ENCODE peak calls at places on chromosomes 6 and 20, in six cellular contexts. One of them, this sample, is unnamed. For H3K36me3, the result is how much of the 10 kb centered on the place peaks cover.

GRCh38 chr6:5652738-5653137 is 354.0 kb downstream of the NRN1 start:
- DNase-seq in neuronal stem cell: no peak
- DNase-seq in mesenchymal stem cell: no peak
- DNase-seq in trophoblast cell: no peak
- DNase-seq in H1: no peak
- DNase-seq in IMR-90: no peak
- DNase-seq in this sample: no peak

GRCh38 chr6:12288844-12289654 is 1.1 kb upstream of the EDN1 start:
- DNase-seq in neuronal stem cell: peak
- DNase-seq in mesenchymal stem cell: peak
- DNase-seq in trophoblast cell: peak
- DNase-seq in H1: peak
- DNase-seq in IMR-90: peak
- DNase-seq in this sample: peak

GRCh38 chr6:149071997-149072396 is 245.5 kb upstream of the TAB2 start:
- DNase-seq in neuronal stem cell: no peak
- DNase-seq in mesenchymal stem cell: no peak
- DNase-seq in trophoblast cell: no peak
- DNase-seq in H1: no peak
- DNase-seq in IMR-90: no peak
- DNase-seq in this sample: no peak

GRCh38 chr6:5667737-5668136 is 339.0 kb downstream of the NRN1 start:
- DNase-seq in neuronal stem cell: no peak
- DNase-seq in mesenchymal stem cell: no peak
- DNase-seq in trophoblast cell: no peak
- DNase-seq in H1: no peak
- DNase-seq in IMR-90: no peak
- DNase-seq in this sample: no peak

GRCh38 chr6:3284436-3284876 is 25.7 kb downstream of the PSMG4 start:
- DNase-seq in neuronal stem cell: no peak
- DNase-seq in mesenchymal stem cell: no peak
- DNase-seq in trophoblast cell: no peak
- DNase-seq in H1: no peak
- DNase-seq in IMR-90: no peak
- DNase-seq in this sample: no peak

GRCh38 chr6:130513770-130514169 is 148.0 kb downstream of the TMEM200A start:
- DNase-seq in neuronal stem cell: no peak
- DNase-seq in mesenchymal stem cell: peak
- DNase-seq in trophoblast cell: no peak
- DNase-seq in H1: no peak
- DNase-seq in IMR-90: peak
- DNase-seq in this sample: no peak

GRCh38 chr6:27902335-27903314 is 9.6 kb downstream of the OR2B2 start:
- DNase-seq in neuronal stem cell: peak
- DNase-seq in mesenchymal stem cell: peak
- DNase-seq in trophoblast cell: peak
- DNase-seq in H1: peak
- DNase-seq in IMR-90: peak
- DNase-seq in this sample: peak

GRCh38 chr6:152605901-152606390 is 31.2 kb downstream of the SYNE1 start:
- DNase-seq in neuronal stem cell: no peak
- DNase-seq in mesenchymal stem cell: no peak
- DNase-seq in trophoblast cell: no peak
- DNase-seq in H1: no peak
- DNase-seq in IMR-90: peak
- DNase-seq in this sample: no peak

GRCh38 chr6:151060742-151061100 is 179.0 kb upstream of the AKAP12 start:
- DNase-seq in neuronal stem cell: no peak
- DNase-seq in mesenchymal stem cell: peak
- DNase-seq in trophoblast cell: no peak
- DNase-seq in H1: no peak
- DNase-seq in IMR-90: no peak
- DNase-seq in this sample: no peak

GRCh38 chr20:49448917-49449316 is 33.6 kb downstream of the KCNB1 start:
- DNase-seq in neuronal stem cell: no peak
- DNase-seq in mesenchymal stem cell: no peak
- DNase-seq in trophoblast cell: no peak
- DNase-seq in H1: no peak
- DNase-seq in IMR-90: no peak
- DNase-seq in this sample: peak

GRCh38 chr20:13213335-13213734 is 7.7 kb upstream of the ISM1 start:
- DNase-seq in neuronal stem cell: no peak
- DNase-seq in mesenchymal stem cell: no peak
- DNase-seq in trophoblast cell: peak
- DNase-seq in H1: no peak
- DNase-seq in IMR-90: no peak
- DNase-seq in this sample: no peak

GRCh38 chr20:48803522-48804053 is 24.2 kb downstream of the PREX1 start:
- DNase-seq in neuronal stem cell: no peak
- DNase-seq in mesenchymal stem cell: no peak
- DNase-seq in trophoblast cell: no peak
- DNase-seq in H1: no peak
- DNase-seq in IMR-90: no peak
- DNase-seq in this sample: no peak

GRCh38 chr6:81759782-81760181 is 7.3 kb upstream of the TENT5A start:
- DNase-seq in neuronal stem cell: no peak
- DNase-seq in mesenchymal stem cell: peak
- DNase-seq in trophoblast cell: no peak
- DNase-seq in H1: no peak
- DNase-seq in IMR-90: peak
- DNase-seq in this sample: no peak

GRCh38 chr20:31822421-31823330 is 3.5 kb downstream of the MYLK2 start:
- DNase-seq in neuronal stem cell: peak
- DNase-seq in mesenchymal stem cell: peak
- DNase-seq in trophoblast cell: peak
- DNase-seq in H1: peak
- DNase-seq in IMR-90: peak
- DNase-seq in this sample: peak

GRCh38 chr20:40536866-40537265 is 152.2 kb downstream of the MAFB start:
- DNase-seq in neuronal stem cell: no peak
- DNase-seq in mesenchymal stem cell: peak
- DNase-seq in trophoblast cell: peak
- DNase-seq in H1: no peak
- DNase-seq in IMR-90: no peak
- DNase-seq in this sample: no peak

GRCh38 chr6:3366596-3367413 is 90.0 kb downstream of the SLC22A23 start:
- DNase-seq in neuronal stem cell: no peak
- DNase-seq in mesenchymal stem cell: no peak
- DNase-seq in trophoblast cell: no peak
- DNase-seq in H1: no peak
- DNase-seq in IMR-90: no peak
- DNase-seq in this sample: no peak

GRCh38 chr6:163985040-163985439 is 570.5 kb downstream of the QKI start:
- DNase-seq in neuronal stem cell: no peak
- DNase-seq in mesenchymal stem cell: no peak
- DNase-seq in trophoblast cell: no peak
- DNase-seq in H1: no peak
- DNase-seq in IMR-90: no peak
- DNase-seq in this sample: no peak

GRCh38 chr6:12311106-12311505 is 20.9 kb downstream of the EDN1 start:
- DNase-seq in neuronal stem cell: no peak
- DNase-seq in mesenchymal stem cell: no peak
- DNase-seq in trophoblast cell: no peak
- DNase-seq in H1: peak
- DNase-seq in IMR-90: no peak
- DNase-seq in this sample: peak

GRCh38 chr20:21027569-21027968 is 78.6 kb downstream of the LINC00237 start:
- DNase-seq in neuronal stem cell: no peak
- DNase-seq in mesenchymal stem cell: no peak
- DNase-seq in trophoblast cell: peak
- DNase-seq in H1: peak
- DNase-seq in IMR-90: no peak
- DNase-seq in this sample: peak

GRCh38 chr6:53873922-53874321 is 79.1 kb downstream of the LRRC1 start:
- DNase-seq in neuronal stem cell: no peak
- DNase-seq in mesenchymal stem cell: no peak
- DNase-seq in trophoblast cell: no peak
- DNase-seq in H1: no peak
- DNase-seq in IMR-90: peak
- DNase-seq in this sample: no peak

GRCh38 chr20:35297740-35298139 is 5.5 kb upstream of the FAM83C start:
- DNase-seq in neuronal stem cell: no peak
- DNase-seq in mesenchymal stem cell: no peak
- DNase-seq in trophoblast cell: no peak
- DNase-seq in H1: no peak
- DNase-seq in IMR-90: no peak
- DNase-seq in this sample: no peak

GRCh38 chr20:16260911-16261310 is 312.3 kb downstream of the KIF16B start:
- DNase-seq in neuronal stem cell: no peak
- DNase-seq in mesenchymal stem cell: no peak
- DNase-seq in trophoblast cell: no peak
- DNase-seq in H1: no peak
- DNase-seq in IMR-90: no peak
- DNase-seq in this sample: no peak

GRCh38 chr6:125310994-125311649 is 9.4 kb upstream of the HDDC2 start:
- DNase-seq in neuronal stem cell: peak
- DNase-seq in mesenchymal stem cell: peak
- DNase-seq in trophoblast cell: peak
- DNase-seq in H1: no peak
- DNase-seq in IMR-90: peak
- DNase-seq in this sample: peak

GRCh38 chr20:57682184-57683038 is 27.4 kb downstream of the PMEPA1 start:
- DNase-seq in neuronal stem cell: no peak
- DNase-seq in mesenchymal stem cell: no peak
- DNase-seq in trophoblast cell: no peak
- DNase-seq in H1: no peak
- DNase-seq in IMR-90: no peak
- DNase-seq in this sample: no peak

GRCh38 chr20:57688295-57688694 is 21.5 kb downstream of the PMEPA1 start:
- DNase-seq in neuronal stem cell: no peak
- DNase-seq in mesenchymal stem cell: no peak
- DNase-seq in trophoblast cell: no peak
- DNase-seq in H1: no peak
- DNase-seq in IMR-90: no peak
- DNase-seq in this sample: no peak

GRCh38 chr20:57686931-57687652 is 22.7 kb downstream of the PMEPA1 start:
- DNase-seq in neuronal stem cell: no peak
- DNase-seq in mesenchymal stem cell: no peak
- DNase-seq in trophoblast cell: peak
- DNase-seq in H1: no peak
- DNase-seq in IMR-90: no peak
- DNase-seq in this sample: no peak

GRCh38 chr20:57683876-57684275 is 25.9 kb downstream of the PMEPA1 start:
- DNase-seq in neuronal stem cell: no peak
- DNase-seq in mesenchymal stem cell: no peak
- DNase-seq in trophoblast cell: no peak
- DNase-seq in H1: no peak
- DNase-seq in IMR-90: no peak
- DNase-seq in this sample: no peak

GRCh38 chr20:57685134-57685851 is 24.5 kb downstream of the PMEPA1 start:
- DNase-seq in neuronal stem cell: no peak
- DNase-seq in mesenchymal stem cell: no peak
- DNase-seq in trophoblast cell: peak
- DNase-seq in H1: no peak
- DNase-seq in IMR-90: no peak
- DNase-seq in this sample: no peak
- H3K36me3 ChIP-seq in neuronal stem cell: under half
- H3K36me3 ChIP-seq in mesenchymal stem cell: under half
- H3K36me3 ChIP-seq in trophoblast cell: under half
- H3K36me3 ChIP-seq in H1: under half
- H3K36me3 ChIP-seq in IMR-90: under half
- H3K36me3 ChIP-seq in this sample: under half

GRCh38 chr20:25372584-25373336 is 17.9 kb downstream of the ABHD12 start:
- DNase-seq in neuronal stem cell: no peak
- DNase-seq in mesenchymal stem cell: peak
- DNase-seq in trophoblast cell: peak
- DNase-seq in H1: no peak
- DNase-seq in IMR-90: peak
- DNase-seq in this sample: no peak
- H3K23ac ChIP-seq in neuronal stem cell: no peak
- H3K23ac ChIP-seq in mesenchymal stem cell: peak
- H3K23ac ChIP-seq in trophoblast cell: no peak
- H3K23ac ChIP-seq in H1: no peak
- H3K23ac ChIP-seq in IMR-90: peak
- H3K23ac ChIP-seq in this sample: no peak

GRCh38 chr6:144437105-144437504 is 152.0 kb downstream of the UTRN start:
- DNase-seq in neuronal stem cell: no peak
- DNase-seq in mesenchymal stem cell: no peak
- DNase-seq in trophoblast cell: no peak
- DNase-seq in H1: no peak
- DNase-seq in IMR-90: no peak
- DNase-seq in this sample: no peak

GRCh38 chr6:144435602-144436426 is 150.7 kb downstream of the UTRN start:
- DNase-seq in neuronal stem cell: no peak
- DNase-seq in mesenchymal stem cell: no peak
- DNase-seq in trophoblast cell: no peak
- DNase-seq in H1: no peak
- DNase-seq in IMR-90: no peak
- DNase-seq in this sample: no peak

GRCh38 chr6:144439016-144439415 is 153.9 kb downstream of the UTRN start:
- DNase-seq in neuronal stem cell: no peak
- DNase-seq in mesenchymal stem cell: no peak
- DNase-seq in trophoblast cell: no peak
- DNase-seq in H1: no peak
- DNase-seq in IMR-90: no peak
- DNase-seq in this sample: no peak

GRCh38 chr6:144434308-144434990 is 149.3 kb downstream of the UTRN start:
- DNase-seq in neuronal stem cell: no peak
- DNase-seq in mesenchymal stem cell: peak
- DNase-seq in trophoblast cell: peak
- DNase-seq in H1: no peak
- DNase-seq in IMR-90: peak
- DNase-seq in this sample: peak

GRCh38 chr6:144438103-144438502 is 153.0 kb downstream of the UTRN start:
- DNase-seq in neuronal stem cell: no peak
- DNase-seq in mesenchymal stem cell: no peak
- DNase-seq in trophoblast cell: no peak
- DNase-seq in H1: no peak
- DNase-seq in IMR-90: no peak
- DNase-seq in this sample: no peak
- H3K36me3 ChIP-seq in neuronal stem cell: under half
- H3K36me3 ChIP-seq in mesenchymal stem cell: half or more
- H3K36me3 ChIP-seq in trophoblast cell: under half
- H3K36me3 ChIP-seq in H1: half or more
- H3K36me3 ChIP-seq in IMR-90: under half
- H3K36me3 ChIP-seq in this sample: under half

GRCh38 chr6:134667106-134667505 is 282.8 kb downstream of the ALDH8A1 start:
- DNase-seq in neuronal stem cell: no peak
- DNase-seq in mesenchymal stem cell: no peak
- DNase-seq in trophoblast cell: no peak
- DNase-seq in H1: no peak
- DNase-seq in IMR-90: peak
- DNase-seq in this sample: no peak

GRCh38 chr6:134663356-134663755 is 286.5 kb downstream of the ALDH8A1 start:
- DNase-seq in neuronal stem cell: no peak
- DNase-seq in mesenchymal stem cell: no peak
- DNase-seq in trophoblast cell: peak
- DNase-seq in H1: no peak
- DNase-seq in IMR-90: no peak
- DNase-seq in this sample: no peak

GRCh38 chr6:134665029-134665723 is 284.7 kb downstream of the ALDH8A1 start:
- DNase-seq in neuronal stem cell: no peak
- DNase-seq in mesenchymal stem cell: no peak
- DNase-seq in trophoblast cell: peak
- DNase-seq in H1: no peak
- DNase-seq in IMR-90: no peak
- DNase-seq in this sample: no peak

GRCh38 chr6:134663800-134664535 is 285.9 kb downstream of the ALDH8A1 start:
- DNase-seq in neuronal stem cell: no peak
- DNase-seq in mesenchymal stem cell: peak
- DNase-seq in trophoblast cell: peak
- DNase-seq in H1: no peak
- DNase-seq in IMR-90: peak
- DNase-seq in this sample: no peak

GRCh38 chr6:134666174-134666573 is 283.7 kb downstream of the ALDH8A1 start:
- DNase-seq in neuronal stem cell: no peak
- DNase-seq in mesenchymal stem cell: peak
- DNase-seq in trophoblast cell: no peak
- DNase-seq in H1: no peak
- DNase-seq in IMR-90: no peak
- DNase-seq in this sample: no peak
- H3K23ac ChIP-seq in neuronal stem cell: no peak
- H3K23ac ChIP-seq in mesenchymal stem cell: no peak
- H3K23ac ChIP-seq in trophoblast cell: no peak
- H3K23ac ChIP-seq in H1: no peak
- H3K23ac ChIP-seq in IMR-90: peak
- H3K23ac ChIP-seq in this sample: peak

This sample was measured in mesendoderm.